ENCODE peak calls at places on chromosomes 12 and 14, in seven cellular contexts. One of them, this sample, is unnamed. For H3K79me2, the result is how much of the 10 kb centered on the place peaks cover.

GRCh38 chr12:53809005-53809404 is 57.2 kb upstream of the CISTR start:
- DNase-seq in H9: no peak
- DNase-seq in astrocyte: no peak
- DNase-seq in HCT116: no peak
- DNase-seq in MM.1S: no peak
- DNase-seq in endothelial cell of umbilical vein: no peak
- DNase-seq in neural progenitor cell: no peak
- DNase-seq in this sample: no peak

GRCh38 chr14:77882098-77882497 is 82.2 kb downstream of the ADCK1 start:
- DNase-seq in H9: no peak
- DNase-seq in astrocyte: no peak
- DNase-seq in HCT116: no peak
- DNase-seq in MM.1S: no peak
- DNase-seq in endothelial cell of umbilical vein: no peak
- DNase-seq in neural progenitor cell: no peak
- DNase-seq in this sample: peak

GRCh38 chr14:101716956-101717662 is 44.4 kb upstream of the PPP2R5C start:
- DNase-seq in H9: no peak
- DNase-seq in astrocyte: no peak
- DNase-seq in HCT116: no peak
- DNase-seq in MM.1S: no peak
- DNase-seq in endothelial cell of umbilical vein: no peak
- DNase-seq in neural progenitor cell: no peak
- DNase-seq in this sample: no peak

GRCh38 chr14:74875941-74876913 is at the start of gene PROX2:
- DNase-seq in H9: no peak
- DNase-seq in astrocyte: no peak
- DNase-seq in HCT116: no peak
- DNase-seq in MM.1S: no peak
- DNase-seq in endothelial cell of umbilical vein: peak
- DNase-seq in neural progenitor cell: peak
- DNase-seq in this sample: no peak

GRCh38 chr12:95201056-95201670 is 16.1 kb downstream of the FGD6 start:
- DNase-seq in H9: no peak
- DNase-seq in astrocyte: peak
- DNase-seq in HCT116: no peak
- DNase-seq in MM.1S: no peak
- DNase-seq in endothelial cell of umbilical vein: peak
- DNase-seq in neural progenitor cell: no peak
- DNase-seq in this sample: peak

GRCh38 chr14:91261986-91262549 is 17.6 kb upstream of the GPR68 start:
- DNase-seq in H9: no peak
- DNase-seq in astrocyte: no peak
- DNase-seq in HCT116: no peak
- DNase-seq in MM.1S: no peak
- DNase-seq in endothelial cell of umbilical vein: no peak
- DNase-seq in neural progenitor cell: no peak
- DNase-seq in this sample: no peak

GRCh38 chr12:90611048-90611447 is 343.9 kb downstream of the CCER1 start:
- DNase-seq in H9: no peak
- DNase-seq in astrocyte: no peak
- DNase-seq in HCT116: no peak
- DNase-seq in MM.1S: no peak
- DNase-seq in endothelial cell of umbilical vein: no peak
- DNase-seq in neural progenitor cell: no peak
- DNase-seq in this sample: no peak

GRCh38 chr12:62191747-62192485 is 68.3 kb upstream of the USP15 start:
- DNase-seq in H9: peak
- DNase-seq in astrocyte: peak
- DNase-seq in HCT116: no peak
- DNase-seq in MM.1S: no peak
- DNase-seq in endothelial cell of umbilical vein: peak
- DNase-seq in neural progenitor cell: peak
- DNase-seq in this sample: no peak

GRCh38 chr12:111546758-111547383 is 52.2 kb downstream of the ATXN2 start:
- DNase-seq in H9: no peak
- DNase-seq in astrocyte: peak
- DNase-seq in HCT116: no peak
- DNase-seq in MM.1S: no peak
- DNase-seq in endothelial cell of umbilical vein: no peak
- DNase-seq in neural progenitor cell: no peak
- DNase-seq in this sample: no peak

GRCh38 chr14:71554323-71554722 is 377.9 kb upstream of the RGS6 start:
- DNase-seq in H9: no peak
- DNase-seq in astrocyte: no peak
- DNase-seq in HCT116: no peak
- DNase-seq in MM.1S: peak
- DNase-seq in endothelial cell of umbilical vein: no peak
- DNase-seq in neural progenitor cell: no peak
- DNase-seq in this sample: no peak

GRCh38 chr12:32496946-32497345 is 97.6 kb downstream of the FGD4 start:
- DNase-seq in H9: no peak
- DNase-seq in astrocyte: no peak
- DNase-seq in HCT116: no peak
- DNase-seq in MM.1S: no peak
- DNase-seq in endothelial cell of umbilical vein: no peak
- DNase-seq in neural progenitor cell: no peak
- DNase-seq in this sample: no peak

GRCh38 chr14:97848351-97848980 is 1051.3 kb downstream of the VRK1 start:
- DNase-seq in H9: no peak
- DNase-seq in astrocyte: no peak
- DNase-seq in HCT116: no peak
- DNase-seq in MM.1S: no peak
- DNase-seq in endothelial cell of umbilical vein: no peak
- DNase-seq in neural progenitor cell: peak
- DNase-seq in this sample: peak

GRCh38 chr12:108623577-108623976 is 10.1 kb downstream of the SELPLG start:
- DNase-seq in H9: no peak
- DNase-seq in astrocyte: no peak
- DNase-seq in HCT116: no peak
- DNase-seq in MM.1S: no peak
- DNase-seq in endothelial cell of umbilical vein: no peak
- DNase-seq in neural progenitor cell: no peak
- DNase-seq in this sample: no peak

GRCh38 chr12:12786371-12786715 is 884 bp downstream of the APOLD1 start:
- DNase-seq in H9: no peak
- DNase-seq in astrocyte: no peak
- DNase-seq in HCT116: no peak
- DNase-seq in MM.1S: peak
- DNase-seq in endothelial cell of umbilical vein: no peak
- DNase-seq in neural progenitor cell: no peak
- DNase-seq in this sample: no peak

GRCh38 chr12:123506059-123506842 is 27.3 kb downstream of the RILPL1 start:
- DNase-seq in H9: no peak
- DNase-seq in astrocyte: no peak
- DNase-seq in HCT116: no peak
- DNase-seq in MM.1S: no peak
- DNase-seq in endothelial cell of umbilical vein: no peak
- DNase-seq in neural progenitor cell: no peak
- DNase-seq in this sample: no peak

GRCh38 chr12:123502163-123502562 is 31.4 kb downstream of the RILPL1 start:
- DNase-seq in H9: no peak
- DNase-seq in astrocyte: no peak
- DNase-seq in HCT116: no peak
- DNase-seq in MM.1S: no peak
- DNase-seq in endothelial cell of umbilical vein: no peak
- DNase-seq in neural progenitor cell: peak
- DNase-seq in this sample: no peak

GRCh38 chr12:123506843-123507236 is 26.7 kb downstream of the RILPL1 start:
- DNase-seq in H9: no peak
- DNase-seq in astrocyte: no peak
- DNase-seq in HCT116: no peak
- DNase-seq in MM.1S: no peak
- DNase-seq in endothelial cell of umbilical vein: no peak
- DNase-seq in neural progenitor cell: no peak
- DNase-seq in this sample: no peak
- H3K4me2 ChIP-seq in H9: no peak
- H3K4me2 ChIP-seq in astrocyte: no peak
- H3K4me2 ChIP-seq in HCT116: no peak
- H3K4me2 ChIP-seq in MM.1S: no peak
- H3K4me2 ChIP-seq in endothelial cell of umbilical vein: no peak
- H3K4me2 ChIP-seq in neural progenitor cell: no peak
- H3K4me2 ChIP-seq in this sample: no peak

DNA sequence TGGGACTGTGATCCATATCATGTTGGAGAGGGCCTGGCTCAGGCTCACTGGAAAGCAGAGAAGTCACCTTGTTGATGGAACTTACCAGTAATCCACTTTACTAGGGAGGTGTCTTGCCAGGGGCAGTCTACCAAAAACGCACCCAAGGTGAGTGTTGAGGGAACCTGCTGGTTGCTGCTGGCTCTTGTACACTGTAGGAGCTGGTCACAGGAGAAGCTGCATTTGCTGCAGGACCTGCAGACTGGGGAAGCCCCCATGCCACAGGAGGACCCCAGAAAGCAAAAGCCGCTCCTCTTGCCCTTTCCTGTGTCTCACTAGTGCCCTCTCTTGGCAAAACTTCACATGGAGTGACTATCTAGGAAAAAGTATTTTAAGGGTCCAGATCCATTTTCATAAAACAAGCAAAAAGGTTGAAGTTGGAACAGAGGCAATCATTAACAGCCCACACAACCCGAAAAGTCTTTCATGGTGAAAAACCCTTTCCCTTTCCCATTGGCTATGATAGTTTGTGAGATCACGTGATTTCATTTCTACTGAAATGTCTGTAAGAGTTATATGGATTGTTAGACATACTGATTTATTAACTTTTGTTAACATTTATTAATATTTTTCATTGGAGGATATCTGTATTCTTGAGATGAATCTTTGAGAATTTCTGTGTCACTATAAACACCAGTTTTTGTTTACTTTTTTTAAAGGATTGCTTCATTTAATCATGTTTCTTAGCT is 59.2 kb downstream of the RASSF8 start:
- DNase-seq in H9: peak
- DNase-seq in astrocyte: no peak
- DNase-seq in HCT116: peak
- DNase-seq in MM.1S: peak
- DNase-seq in endothelial cell of umbilical vein: peak
- DNase-seq in neural progenitor cell: peak
- DNase-seq in this sample: peak
- H3K79me2 ChIP-seq in H9: under half
- H3K79me2 ChIP-seq in astrocyte: half or more
- H3K79me2 ChIP-seq in HCT116: under half
- H3K79me2 ChIP-seq in MM.1S: under half
- H3K79me2 ChIP-seq in endothelial cell of umbilical vein: half or more
- H3K79me2 ChIP-seq in neural progenitor cell: half or more
- H3K79me2 ChIP-seq in this sample: half or more

DNA sequence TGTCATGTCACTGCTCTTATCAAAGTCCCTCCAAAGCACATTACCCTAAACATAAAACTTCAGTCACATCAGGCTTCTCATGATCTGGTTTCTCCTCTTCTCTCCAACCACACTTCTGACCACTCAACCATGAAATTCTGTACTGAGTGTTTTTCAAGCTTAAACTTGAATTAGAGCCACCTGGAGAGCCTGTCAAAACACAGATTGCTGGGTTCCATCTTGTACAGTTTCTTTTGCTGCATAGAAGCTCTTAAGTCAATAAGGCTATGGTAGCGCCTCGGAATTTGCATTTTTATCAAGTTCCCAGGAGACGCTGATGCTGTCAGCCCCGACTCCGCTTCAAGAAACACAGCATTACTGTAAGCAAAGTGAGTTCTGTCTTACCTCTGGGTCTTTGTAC is 16.4 kb upstream of the SRRM4 start:
- DNase-seq in H9: no peak
- DNase-seq in astrocyte: no peak
- DNase-seq in HCT116: no peak
- DNase-seq in MM.1S: no peak
- DNase-seq in endothelial cell of umbilical vein: no peak
- DNase-seq in neural progenitor cell: no peak
- DNase-seq in this sample: no peak
- H3K4me2 ChIP-seq in H9: no peak
- H3K4me2 ChIP-seq in astrocyte: no peak
- H3K4me2 ChIP-seq in HCT116: no peak
- H3K4me2 ChIP-seq in MM.1S: no peak
- H3K4me2 ChIP-seq in endothelial cell of umbilical vein: no peak
- H3K4me2 ChIP-seq in neural progenitor cell: no peak
- H3K4me2 ChIP-seq in this sample: no peak

GRCh38 chr12:102364709-102365108 is 115.7 kb downstream of the IGF1 start:
- DNase-seq in H9: no peak
- DNase-seq in astrocyte: no peak
- DNase-seq in HCT116: no peak
- DNase-seq in MM.1S: no peak
- DNase-seq in endothelial cell of umbilical vein: no peak
- DNase-seq in neural progenitor cell: no peak
- DNase-seq in this sample: no peak
- H3K79me2 ChIP-seq in H9: under half
- H3K79me2 ChIP-seq in astrocyte: under half
- H3K79me2 ChIP-seq in HCT116: under half
- H3K79me2 ChIP-seq in MM.1S: under half
- H3K79me2 ChIP-seq in endothelial cell of umbilical vein: under half
- H3K79me2 ChIP-seq in neural progenitor cell: under half
- H3K79me2 ChIP-seq in this sample: under half

This sample was measured in PC-3.